ENCODE peak calls at places on chromosomes 4 and X, in four cellular contexts. One of them, this sample, is unnamed.

GRCh38 chrX:101219840-101220191 is 230 bp downstream of the DRP2 start:
- DNase-seq in H9: no peak
- DNase-seq in HL-60: no peak
- DNase-seq in progenitor cell of endocrine pancreas: no peak
- DNase-seq in this sample: no peak

GRCh38 chr4:169017971-169018370 is 7.9 kb upstream of the CBR4 start:
- DNase-seq in progenitor cell of endocrine pancreas: no peak
- DNase-seq in H9: no peak
- DNase-seq in HL-60: no peak
- DNase-seq in this sample: no peak

GRCh38 chrX:45497290-45497689 is 296.6 kb upstream of the DIPK2B start:
- DNase-seq in H9: no peak
- DNase-seq in progenitor cell of endocrine pancreas: no peak
- DNase-seq in HL-60: no peak
- DNase-seq in this sample: no peak

GRCh38 chr4:153651961-153652784 is 31.9 kb upstream of the TLR2 start:
- DNase-seq in H9: no peak
- DNase-seq in HL-60: no peak
- DNase-seq in progenitor cell of endocrine pancreas: no peak
- DNase-seq in this sample: no peak

GRCh38 chrX:51614353-51614752 is 4.4 kb downstream of the CENPVL3 start:
- DNase-seq in H9: peak
- DNase-seq in HL-60: no peak
- DNase-seq in progenitor cell of endocrine pancreas: no peak
- DNase-seq in this sample: no peak

GRCh38 chrX:23959781-23960180 is 52.0 kb downstream of the CXorf58 start:
- DNase-seq in H9: no peak
- DNase-seq in HL-60: peak
- DNase-seq in progenitor cell of endocrine pancreas: no peak
- DNase-seq in this sample: peak

GRCh38 chr4:119106036-119107000 is 29.3 kb upstream of the MYOZ2 start:
- DNase-seq in H9: no peak
- DNase-seq in HL-60: no peak
- DNase-seq in progenitor cell of endocrine pancreas: no peak
- DNase-seq in this sample: no peak

GRCh38 chrX:154443479-154443910 is 446 bp upstream of the FAM50A start:
- DNase-seq in HL-60: no peak
- DNase-seq in progenitor cell of endocrine pancreas: no peak
- DNase-seq in H9: no peak
- DNase-seq in this sample: no peak

GRCh38 chr4:163949976-163950601 is 455.6 kb downstream of the TMA16 start:
- DNase-seq in HL-60: no peak
- DNase-seq in H9: no peak
- DNase-seq in progenitor cell of endocrine pancreas: no peak
- DNase-seq in this sample: no peak

GRCh38 chr4:128823025-128823661 is 13.6 kb downstream of the JADE1 start:
- DNase-seq in H9: no peak
- DNase-seq in HL-60: no peak
- DNase-seq in progenitor cell of endocrine pancreas: no peak
- DNase-seq in this sample: no peak

GRCh38 chr4:85591361-85592098 is 116.6 kb downstream of the ARHGAP24 start:
- DNase-seq in H9: no peak
- DNase-seq in HL-60: no peak
- DNase-seq in progenitor cell of endocrine pancreas: no peak
- DNase-seq in this sample: no peak

GRCh38 chr4:1323635-1324442 is 23.2 kb upstream of the UVSSA start:
- DNase-seq in H9: no peak
- DNase-seq in progenitor cell of endocrine pancreas: no peak
- DNase-seq in HL-60: no peak
- DNase-seq in this sample: no peak

GRCh38 chr4:153362184-153362583 is 17.7 kb downstream of the MND1 start:
- DNase-seq in progenitor cell of endocrine pancreas: no peak
- DNase-seq in H9: no peak
- DNase-seq in HL-60: no peak
- DNase-seq in this sample: no peak

GRCh38 chr4:168409089-168409801 is 71.0 kb downstream of the DDX60L start:
- DNase-seq in H9: no peak
- DNase-seq in progenitor cell of endocrine pancreas: no peak
- DNase-seq in HL-60: no peak
- DNase-seq in this sample: no peak

GRCh38 chr4:98627883-98628282 is 30.5 kb downstream of the TSPAN5 start:
- DNase-seq in H9: no peak
- DNase-seq in HL-60: no peak
- DNase-seq in progenitor cell of endocrine pancreas: no peak
- DNase-seq in this sample: no peak

GRCh38 chrX:153870288-153870690 is 15.7 kb downstream of the L1CAM start:
- DNase-seq in progenitor cell of endocrine pancreas: no peak
- DNase-seq in HL-60: no peak
- DNase-seq in H9: no peak
- DNase-seq in this sample: no peak

GRCh38 chr4:140269369-140269768 is 104.1 kb upstream of the SCOC start:
- DNase-seq in HL-60: no peak
- DNase-seq in H9: no peak
- DNase-seq in progenitor cell of endocrine pancreas: no peak
- DNase-seq in this sample: no peak

GRCh38 chr4:3712112-3712805 is 53.9 kb upstream of the ADRA2C start:
- DNase-seq in HL-60: no peak
- DNase-seq in H9: no peak
- DNase-seq in progenitor cell of endocrine pancreas: no peak
- DNase-seq in this sample: no peak

GRCh38 chr4:27791640-27792039 is 931.0 kb downstream of the STIM2 start:
- DNase-seq in progenitor cell of endocrine pancreas: no peak
- DNase-seq in HL-60: no peak
- DNase-seq in H9: no peak
- DNase-seq in this sample: no peak

GRCh38 chrX:16807548-16807947 is 21.3 kb downstream of the TXLNG start:
- DNase-seq in HL-60: no peak
- DNase-seq in progenitor cell of endocrine pancreas: no peak
- DNase-seq in H9: no peak
- DNase-seq in this sample: no peak

GRCh38 chr4:87270144-87270543 is 49.7 kb upstream of the KLHL8 start:
- DNase-seq in H9: peak
- DNase-seq in HL-60: no peak
- DNase-seq in progenitor cell of endocrine pancreas: no peak
- DNase-seq in this sample: no peak

GRCh38 chr4:82652062-82652461 is 90.3 kb upstream of the TMEM150C start:
- DNase-seq in H9: no peak
- DNase-seq in progenitor cell of endocrine pancreas: no peak
- DNase-seq in HL-60: peak
- DNase-seq in this sample: no peak

GRCh38 chr4:174172274-174172673 is 111.2 kb downstream of the FBXO8 start:
- DNase-seq in H9: no peak
- DNase-seq in progenitor cell of endocrine pancreas: no peak
- DNase-seq in HL-60: no peak
- DNase-seq in this sample: no peak

GRCh38 chrX:125287282-125287681 is 32.4 kb upstream of the TEX13C start:
- DNase-seq in HL-60: no peak
- DNase-seq in H9: no peak
- DNase-seq in progenitor cell of endocrine pancreas: no peak
- DNase-seq in this sample: no peak

GRCh38 chrX:25022499-25023325 is 6.9 kb upstream of the ARX start:
- DNase-seq in H9: no peak
- DNase-seq in HL-60: no peak
- DNase-seq in progenitor cell of endocrine pancreas: no peak
- DNase-seq in this sample: no peak

GRCh38 chr4:61079427-61079826 is 120.7 kb upstream of the ADGRL3 start:
- DNase-seq in HL-60: no peak
- DNase-seq in H9: no peak
- DNase-seq in progenitor cell of endocrine pancreas: no peak
- DNase-seq in this sample: no peak

GRCh38 chrX:71859637-71860036 is 51.0 kb upstream of the NHSL2 start:
- DNase-seq in H9: no peak
- DNase-seq in progenitor cell of endocrine pancreas: no peak
- DNase-seq in HL-60: no peak
- DNase-seq in this sample: no peak

GRCh38 chr4:88526221-88526815 is 2.7 kb upstream of the PYURF start:
- DNase-seq in progenitor cell of endocrine pancreas: no peak
- DNase-seq in HL-60: no peak
- DNase-seq in H9: no peak
- DNase-seq in this sample: no peak

GRCh38 chrX:11899091-11899490 is 141.1 kb downstream of the MSL3 start:
- DNase-seq in H9: no peak
- DNase-seq in progenitor cell of endocrine pancreas: no peak
- DNase-seq in HL-60: no peak
- DNase-seq in this sample: no peak

DNA sequence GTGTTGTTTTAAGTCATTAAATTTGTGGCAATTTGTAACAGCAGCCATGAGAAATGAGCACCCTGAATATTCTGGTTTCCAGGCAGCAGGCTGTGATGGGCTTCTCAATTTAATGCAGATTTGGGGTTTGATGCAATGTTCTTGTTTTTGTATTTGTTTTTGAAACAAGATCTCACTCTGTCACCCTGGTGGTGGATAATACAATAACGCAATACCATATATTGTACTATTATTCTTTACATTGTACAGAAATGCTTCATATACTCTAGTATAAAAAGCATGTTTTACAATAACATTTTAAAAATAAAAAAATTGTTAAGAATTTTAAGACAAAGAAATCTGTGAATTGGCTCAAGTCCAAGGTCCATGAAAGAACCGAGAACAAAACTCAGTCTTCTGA is 129.1 kb downstream of the USP46 start:
- DNase-seq in progenitor cell of endocrine pancreas: no peak
- DNase-seq in H9: no peak
- DNase-seq in HL-60: no peak
- DNase-seq in this sample: no peak
- TF ChIP-seq CTCF in progenitor cell of endocrine pancreas: peak
- TF ChIP-seq CTCF in H9: peak
- TF ChIP-seq CTCF in HL-60: no peak
- TF ChIP-seq CTCF in this sample: peak

GRCh38 chrX:119189115-119189514 is 47.0 kb upstream of the PGRMC1 start:
- DNase-seq in HL-60: no peak
- DNase-seq in progenitor cell of endocrine pancreas: no peak
- DNase-seq in H9: no peak
- DNase-seq in this sample: no peak
- TF ChIP-seq CTCF in HL-60: no peak
- TF ChIP-seq CTCF in progenitor cell of endocrine pancreas: no peak
- TF ChIP-seq CTCF in H9: peak
- TF ChIP-seq CTCF in this sample: no peak

DNA sequence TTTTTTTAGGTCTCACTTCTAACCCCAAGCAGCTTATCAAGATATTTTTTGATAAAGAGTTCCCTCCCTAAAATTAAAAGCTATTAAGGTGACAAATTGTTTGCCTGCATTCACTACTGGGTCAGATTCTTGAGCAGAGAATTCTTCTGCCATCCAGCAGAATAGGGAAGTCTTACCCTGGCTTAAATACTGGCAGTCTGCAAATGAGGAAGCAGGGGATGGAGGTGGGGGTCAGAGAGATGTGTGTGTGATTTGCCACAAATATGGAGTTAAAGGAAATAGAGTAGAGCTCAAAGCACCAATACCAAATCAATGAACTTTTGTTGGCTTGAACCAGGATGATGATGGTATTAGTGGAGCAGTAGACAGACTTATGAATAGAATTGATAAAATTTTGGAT is 122.2 kb downstream of the ANXA5 start:
- DNase-seq in H9: no peak
- DNase-seq in HL-60: no peak
- DNase-seq in progenitor cell of endocrine pancreas: no peak
- DNase-seq in this sample: no peak
- TF ChIP-seq CTCF in H9: no peak
- TF ChIP-seq CTCF in HL-60: no peak
- TF ChIP-seq CTCF in progenitor cell of endocrine pancreas: no peak
- TF ChIP-seq CTCF in this sample: no peak

GRCh38 chr4:106614446-106614845 is 245.9 kb upstream of the GIMD1 start:
- DNase-seq in H9: no peak
- DNase-seq in HL-60: no peak
- DNase-seq in progenitor cell of endocrine pancreas: no peak
- DNase-seq in this sample: no peak

GRCh38 chr4:106615407-106615945 is 246.9 kb upstream of the GIMD1 start:
- DNase-seq in HL-60: no peak
- DNase-seq in H9: no peak
- DNase-seq in progenitor cell of endocrine pancreas: no peak
- DNase-seq in this sample: no peak

GRCh38 chr4:106615961-106616360 is 247.4 kb upstream of the GIMD1 start:
- DNase-seq in H9: no peak
- DNase-seq in HL-60: no peak
- DNase-seq in progenitor cell of endocrine pancreas: no peak
- DNase-seq in this sample: no peak

GRCh38 chr4:106624674-106625073 is 256.1 kb upstream of the GIMD1 start:
- DNase-seq in H9: no peak
- DNase-seq in progenitor cell of endocrine pancreas: no peak
- DNase-seq in HL-60: no peak
- DNase-seq in this sample: no peak

GRCh38 chr4:106618920-106619319 is 250.3 kb upstream of the GIMD1 start:
- DNase-seq in progenitor cell of endocrine pancreas: no peak
- DNase-seq in HL-60: no peak
- DNase-seq in H9: no peak
- DNase-seq in this sample: no peak
- TF ChIP-seq CTCF in progenitor cell of endocrine pancreas: no peak
- TF ChIP-seq CTCF in HL-60: no peak
- TF ChIP-seq CTCF in H9: peak
- TF ChIP-seq CTCF in this sample: no peak

GRCh38 chr4:74919783-74920182 is 13.1 kb upstream of the PARM1 start:
- DNase-seq in progenitor cell of endocrine pancreas: no peak
- DNase-seq in HL-60: no peak
- DNase-seq in H9: no peak
- DNase-seq in this sample: no peak
- TF ChIP-seq CTCF in progenitor cell of endocrine pancreas: no peak
- TF ChIP-seq CTCF in HL-60: no peak
- TF ChIP-seq CTCF in H9: no peak
- TF ChIP-seq CTCF in this sample: no peak

GRCh38 chrX:96372313-96373046 is 312.2 kb upstream of the DIAPH2 start:
- DNase-seq in HL-60: peak
- DNase-seq in progenitor cell of endocrine pancreas: no peak
- DNase-seq in H9: peak
- DNase-seq in this sample: no peak

DNA sequence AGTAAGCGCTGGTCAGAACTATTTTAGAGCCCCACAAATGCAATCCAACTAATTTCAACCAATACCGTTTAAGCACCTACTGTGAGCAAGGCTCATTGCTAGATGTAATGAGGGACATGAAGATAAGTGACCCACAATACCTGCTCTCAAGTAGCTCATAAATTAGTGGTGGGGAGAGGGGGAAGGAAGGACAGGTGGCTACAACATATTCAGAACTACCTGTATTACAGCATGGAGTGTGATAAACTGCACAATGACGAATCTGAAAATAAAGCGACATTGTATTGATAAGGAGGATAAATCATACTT is 311.6 kb upstream of the DIAPH2 start:
- DNase-seq in HL-60: no peak
- DNase-seq in H9: no peak
- DNase-seq in progenitor cell of endocrine pancreas: no peak
- DNase-seq in this sample: no peak
- TF ChIP-seq CTCF in HL-60: no peak
- TF ChIP-seq CTCF in H9: no peak
- TF ChIP-seq CTCF in progenitor cell of endocrine pancreas: no peak
- TF ChIP-seq CTCF in this sample: no peak

GRCh38 chrX:8728932-8729331 is 3.0 kb downstream of the ANOS1 start:
- DNase-seq in HL-60: no peak
- DNase-seq in progenitor cell of endocrine pancreas: no peak
- DNase-seq in H9: no peak
- DNase-seq in this sample: no peak

GRCh38 chrX:8726031-8726652 is 5.8 kb downstream of the ANOS1 start:
- DNase-seq in H9: no peak
- DNase-seq in HL-60: no peak
- DNase-seq in progenitor cell of endocrine pancreas: no peak
- DNase-seq in this sample: no peak

GRCh38 chrX:8731579-8732395 is at the start of gene ANOS1:
- DNase-seq in HL-60: no peak
- DNase-seq in H9: peak
- DNase-seq in progenitor cell of endocrine pancreas: peak
- DNase-seq in this sample: peak

GRCh38 chrX:8730812-8731578 is 942 bp downstream of the ANOS1 start:
- DNase-seq in HL-60: no peak
- DNase-seq in H9: no peak
- DNase-seq in progenitor cell of endocrine pancreas: no peak
- DNase-seq in this sample: no peak
- TF ChIP-seq CTCF in HL-60: no peak
- TF ChIP-seq CTCF in H9: no peak
- TF ChIP-seq CTCF in progenitor cell of endocrine pancreas: no peak
- TF ChIP-seq CTCF in this sample: no peak

This sample was measured in type B pancreatic cell.